ENCODE peak calls at places on chromosomes 12 and 14, in four cellular contexts. U is caudate nucleus, C is AG04450, N is amniotic stem cell. J is an unnamed sample.

GRCh38 chr12:95114766-95115450 is 41.5 kb upstream of the NR2C1 start:
- DNase-seq in U (no peak), C (no peak), N (no peak), J (no peak)

GRCh38 chr14:77041837-77042557 is 13.5 kb upstream of the IRF2BPL start:
- DNase-seq in U (no peak), C (peak; percentile 91), N (no peak), J (peak; percentile 74)

GRCh38 chr14:100129161-100129589 is 30.3 kb downstream of the DEGS2 start:
- DNase-seq in U (no peak), C (no peak), N (no peak), J (no peak)

GRCh38 chr12:131281016-131281415 is 327.3 kb downstream of the ADGRD1 start:
- DNase-seq in U (no peak), C (no peak), N (no peak), J (no peak)

GRCh38 chr12:42905419-42905705 is 315.8 kb upstream of the PRICKLE1 start:
- DNase-seq in U (no peak), C (no peak), N (no peak), J (no peak)

GRCh38 chr12:113083863-113084430 is 27.4 kb downstream of the DTX1 start:
- DNase-seq in U (no peak), C (no peak), N (no peak), J (no peak)

GRCh38 chr14:76872796-76873432 is 46.7 kb downstream of the LRRC74A start:
- DNase-seq in U (peak; percentile 15), C (no peak), N (no peak), J (no peak)

GRCh38 chr14:59829941-59830734 is 40.4 kb downstream of the RTN1 start:
- DNase-seq in U (no peak), C (no peak), N (no peak), J (no peak)

GRCh38 chr12:6273209-6273928 is 37.1 kb upstream of the PLEKHG6 start:
- DNase-seq in U (no peak), C (no peak), N (no peak), J (no peak)

GRCh38 chr12:10739157-10740118 is 16.3 kb upstream of the YBX3 start:
- DNase-seq in U (no peak), C (no peak), N (no peak), J (no peak)

GRCh38 chr12:124829708-124830304 is 33.9 kb downstream of the SCARB1 start:
- DNase-seq in U (no peak), C (no peak), N (no peak), J (no peak)

GRCh38 chr12:93378373-93379310 is 917 bp downstream of the NUDT4 start:
- DNase-seq in U (no peak), C (peak; percentile 32), N (peak; percentile 36), J (peak; percentile 44)

J was measured in AG09319.